ENCODE peak calls at places on chromosomes 5 and 9, in five cellular contexts. One of them, this sample, is unnamed.

GRCh38 chr5:135194573-135195266 is 160.7 kb upstream of the PITX1 start:
- DNase-seq in foreskin fibroblast: no peak
- DNase-seq in activated CD8-positive, alpha-beta memory T cell treated with anti-CD3 and anti-CD28 coated beads for 24 hours: peak
- DNase-seq in RCC 7860: no peak
- DNase-seq in heart right ventricle: no peak
- DNase-seq in this sample: no peak

GRCh38 chr9:116232425-116233159 is 79.0 kb downstream of the PAPPA start:
- DNase-seq in foreskin fibroblast: no peak
- DNase-seq in activated CD8-positive, alpha-beta memory T cell treated with anti-CD3 and anti-CD28 coated beads for 24 hours: no peak
- DNase-seq in RCC 7860: peak
- DNase-seq in heart right ventricle: no peak
- DNase-seq in this sample: no peak

GRCh38 chr9:135639196-135639595 is at the start of gene GLT6D1:
- DNase-seq in foreskin fibroblast: no peak
- DNase-seq in activated CD8-positive, alpha-beta memory T cell treated with anti-CD3 and anti-CD28 coated beads for 24 hours: no peak
- DNase-seq in RCC 7860: no peak
- DNase-seq in heart right ventricle: no peak
- DNase-seq in this sample: peak

GRCh38 chr5:123545506-123545905 is 33.5 kb downstream of the CSNK1G3 start:
- DNase-seq in foreskin fibroblast: no peak
- DNase-seq in activated CD8-positive, alpha-beta memory T cell treated with anti-CD3 and anti-CD28 coated beads for 24 hours: no peak
- DNase-seq in RCC 7860: no peak
- DNase-seq in heart right ventricle: no peak
- DNase-seq in this sample: no peak

GRCh38 chr9:107337676-107338590 is 54.9 kb downstream of the RAD23B start:
- DNase-seq in foreskin fibroblast: peak
- DNase-seq in activated CD8-positive, alpha-beta memory T cell treated with anti-CD3 and anti-CD28 coated beads for 24 hours: no peak
- DNase-seq in RCC 7860: no peak
- DNase-seq in heart right ventricle: no peak
- DNase-seq in this sample: peak

GRCh38 chr5:74116266-74116665 is 490.3 kb downstream of the ARHGEF28 start:
- DNase-seq in foreskin fibroblast: no peak
- DNase-seq in activated CD8-positive, alpha-beta memory T cell treated with anti-CD3 and anti-CD28 coated beads for 24 hours: no peak
- DNase-seq in RCC 7860: no peak
- DNase-seq in heart right ventricle: no peak
- DNase-seq in this sample: no peak

GRCh38 chr5:176873541-176874172 is 25.5 kb downstream of the HK3 start:
- DNase-seq in foreskin fibroblast: no peak
- DNase-seq in activated CD8-positive, alpha-beta memory T cell treated with anti-CD3 and anti-CD28 coated beads for 24 hours: no peak
- DNase-seq in RCC 7860: no peak
- DNase-seq in heart right ventricle: no peak
- DNase-seq in this sample: no peak

GRCh38 chr9:1747568-1747967 is 267.6 kb upstream of the SMARCA2 start:
- DNase-seq in foreskin fibroblast: no peak
- DNase-seq in activated CD8-positive, alpha-beta memory T cell treated with anti-CD3 and anti-CD28 coated beads for 24 hours: no peak
- DNase-seq in RCC 7860: no peak
- DNase-seq in heart right ventricle: no peak
- DNase-seq in this sample: no peak

GRCh38 chr5:141637266-141637692 is 482 bp downstream of the RELL2 start:
- DNase-seq in foreskin fibroblast: no peak
- DNase-seq in activated CD8-positive, alpha-beta memory T cell treated with anti-CD3 and anti-CD28 coated beads for 24 hours: peak
- DNase-seq in RCC 7860: no peak
- DNase-seq in heart right ventricle: no peak
- DNase-seq in this sample: no peak

GRCh38 chr5:102811962-102812361 is 56.9 kb downstream of the PAM start:
- DNase-seq in foreskin fibroblast: peak
- DNase-seq in activated CD8-positive, alpha-beta memory T cell treated with anti-CD3 and anti-CD28 coated beads for 24 hours: no peak
- DNase-seq in RCC 7860: peak
- DNase-seq in heart right ventricle: no peak
- DNase-seq in this sample: no peak

GRCh38 chr5:35319231-35320002 is 89.1 kb upstream of the PRLR start:
- DNase-seq in foreskin fibroblast: no peak
- DNase-seq in activated CD8-positive, alpha-beta memory T cell treated with anti-CD3 and anti-CD28 coated beads for 24 hours: peak
- DNase-seq in RCC 7860: peak
- DNase-seq in heart right ventricle: peak
- DNase-seq in this sample: no peak

GRCh38 chr9:24793711-24794110 is 248.0 kb upstream of the IZUMO3 start:
- DNase-seq in foreskin fibroblast: no peak
- DNase-seq in activated CD8-positive, alpha-beta memory T cell treated with anti-CD3 and anti-CD28 coated beads for 24 hours: no peak
- DNase-seq in RCC 7860: no peak
- DNase-seq in heart right ventricle: no peak
- DNase-seq in this sample: no peak

GRCh38 chr9:72039532-72039931 is 20.9 kb downstream of the C9orf57 start:
- DNase-seq in foreskin fibroblast: no peak
- DNase-seq in activated CD8-positive, alpha-beta memory T cell treated with anti-CD3 and anti-CD28 coated beads for 24 hours: no peak
- DNase-seq in RCC 7860: no peak
- DNase-seq in heart right ventricle: no peak
- DNase-seq in this sample: no peak

GRCh38 chr9:112360047-112360804 is 19.7 kb upstream of the HSDL2 start:
- DNase-seq in foreskin fibroblast: peak
- DNase-seq in activated CD8-positive, alpha-beta memory T cell treated with anti-CD3 and anti-CD28 coated beads for 24 hours: no peak
- DNase-seq in RCC 7860: peak
- DNase-seq in heart right ventricle: no peak
- DNase-seq in this sample: no peak

GRCh38 chr9:91177661-91178280 is 183.9 kb downstream of the AUH start:
- DNase-seq in foreskin fibroblast: no peak
- DNase-seq in activated CD8-positive, alpha-beta memory T cell treated with anti-CD3 and anti-CD28 coated beads for 24 hours: peak
- DNase-seq in RCC 7860: no peak
- DNase-seq in heart right ventricle: no peak
- DNase-seq in this sample: peak

GRCh38 chr5:68046445-68046844 is 169.1 kb upstream of the PIK3R1 start:
- DNase-seq in foreskin fibroblast: peak
- DNase-seq in activated CD8-positive, alpha-beta memory T cell treated with anti-CD3 and anti-CD28 coated beads for 24 hours: no peak
- DNase-seq in RCC 7860: peak
- DNase-seq in heart right ventricle: no peak
- DNase-seq in this sample: no peak

GRCh38 chr5:41416336-41416735 is 94.1 kb downstream of the PLCXD3 start:
- DNase-seq in foreskin fibroblast: no peak
- DNase-seq in activated CD8-positive, alpha-beta memory T cell treated with anti-CD3 and anti-CD28 coated beads for 24 hours: no peak
- DNase-seq in RCC 7860: no peak
- DNase-seq in heart right ventricle: no peak
- DNase-seq in this sample: no peak

GRCh38 chr5:132268698-132269551 is 11.4 kb downstream of the PDLIM4 start:
- DNase-seq in foreskin fibroblast: peak
- DNase-seq in activated CD8-positive, alpha-beta memory T cell treated with anti-CD3 and anti-CD28 coated beads for 24 hours: peak
- DNase-seq in RCC 7860: peak
- DNase-seq in heart right ventricle: peak
- DNase-seq in this sample: peak

GRCh38 chr5:65482727-65483473 is 1.2 kb upstream of the ADAMTS6 start:
- DNase-seq in foreskin fibroblast: peak
- DNase-seq in activated CD8-positive, alpha-beta memory T cell treated with anti-CD3 and anti-CD28 coated beads for 24 hours: no peak
- DNase-seq in RCC 7860: peak
- DNase-seq in heart right ventricle: peak
- DNase-seq in this sample: no peak

GRCh38 chr5:4627887-4628286 is 512.2 kb upstream of the ADAMTS16 start:
- DNase-seq in foreskin fibroblast: no peak
- DNase-seq in activated CD8-positive, alpha-beta memory T cell treated with anti-CD3 and anti-CD28 coated beads for 24 hours: no peak
- DNase-seq in RCC 7860: no peak
- DNase-seq in heart right ventricle: no peak
- DNase-seq in this sample: no peak

GRCh38 chr5:134184155-134185135 is 7.7 kb upstream of the SKP1 start:
- DNase-seq in foreskin fibroblast: peak
- DNase-seq in activated CD8-positive, alpha-beta memory T cell treated with anti-CD3 and anti-CD28 coated beads for 24 hours: peak
- DNase-seq in RCC 7860: peak
- DNase-seq in heart right ventricle: peak
- DNase-seq in this sample: peak

GRCh38 chr9:130239741-130240241 is 25.8 kb upstream of the HMCN2 start:
- DNase-seq in foreskin fibroblast: peak
- DNase-seq in activated CD8-positive, alpha-beta memory T cell treated with anti-CD3 and anti-CD28 coated beads for 24 hours: peak
- DNase-seq in RCC 7860: peak
- DNase-seq in heart right ventricle: no peak
- DNase-seq in this sample: no peak

GRCh38 chr5:16894236-16895057 is 41.6 kb downstream of the MYO10 start:
- DNase-seq in foreskin fibroblast: peak
- DNase-seq in activated CD8-positive, alpha-beta memory T cell treated with anti-CD3 and anti-CD28 coated beads for 24 hours: no peak
- DNase-seq in RCC 7860: peak
- DNase-seq in heart right ventricle: no peak
- DNase-seq in this sample: no peak

GRCh38 chr5:11483630-11484029 is 420.6 kb downstream of the CTNND2 start:
- DNase-seq in foreskin fibroblast: no peak
- DNase-seq in activated CD8-positive, alpha-beta memory T cell treated with anti-CD3 and anti-CD28 coated beads for 24 hours: no peak
- DNase-seq in RCC 7860: no peak
- DNase-seq in heart right ventricle: no peak
- DNase-seq in this sample: no peak

GRCh38 chr9:124242331-124243194 is 15.2 kb upstream of the NEK6 start:
- DNase-seq in foreskin fibroblast: no peak
- DNase-seq in activated CD8-positive, alpha-beta memory T cell treated with anti-CD3 and anti-CD28 coated beads for 24 hours: no peak
- DNase-seq in RCC 7860: no peak
- DNase-seq in heart right ventricle: peak
- DNase-seq in this sample: no peak

GRCh38 chr5:142888469-142889085 is 118.4 kb downstream of the ARHGAP26 start:
- DNase-seq in foreskin fibroblast: peak
- DNase-seq in activated CD8-positive, alpha-beta memory T cell treated with anti-CD3 and anti-CD28 coated beads for 24 hours: no peak
- DNase-seq in RCC 7860: peak
- DNase-seq in heart right ventricle: peak
- DNase-seq in this sample: no peak

GRCh38 chr9:111843971-111844370 is 49.2 kb upstream of the SHOC1 start:
- DNase-seq in foreskin fibroblast: no peak
- DNase-seq in activated CD8-positive, alpha-beta memory T cell treated with anti-CD3 and anti-CD28 coated beads for 24 hours: no peak
- DNase-seq in RCC 7860: no peak
- DNase-seq in heart right ventricle: no peak
- DNase-seq in this sample: no peak

GRCh38 chr9:125861405-125862063 is 114.4 kb downstream of the PBX3 start:
- DNase-seq in foreskin fibroblast: no peak
- DNase-seq in activated CD8-positive, alpha-beta memory T cell treated with anti-CD3 and anti-CD28 coated beads for 24 hours: no peak
- DNase-seq in RCC 7860: no peak
- DNase-seq in heart right ventricle: no peak
- DNase-seq in this sample: no peak

GRCh38 chr5:156420665-156421064 is 93.7 kb downstream of the SGCD start:
- DNase-seq in foreskin fibroblast: no peak
- DNase-seq in activated CD8-positive, alpha-beta memory T cell treated with anti-CD3 and anti-CD28 coated beads for 24 hours: no peak
- DNase-seq in RCC 7860: no peak
- DNase-seq in heart right ventricle: no peak
- DNase-seq in this sample: no peak

GRCh38 chr9:95425910-95426551 is 90.7 kb downstream of the PTCH1 start:
- DNase-seq in foreskin fibroblast: no peak
- DNase-seq in activated CD8-positive, alpha-beta memory T cell treated with anti-CD3 and anti-CD28 coated beads for 24 hours: peak
- DNase-seq in RCC 7860: peak
- DNase-seq in heart right ventricle: no peak
- DNase-seq in this sample: no peak

GRCh38 chr9:129637102-129637501 is 4.8 kb downstream of the ASB6 start:
- DNase-seq in foreskin fibroblast: no peak
- DNase-seq in activated CD8-positive, alpha-beta memory T cell treated with anti-CD3 and anti-CD28 coated beads for 24 hours: no peak
- DNase-seq in RCC 7860: no peak
- DNase-seq in heart right ventricle: no peak
- DNase-seq in this sample: no peak

GRCh38 chr5:158701406-158702177 is 398.1 kb downstream of the EBF1 start:
- DNase-seq in foreskin fibroblast: peak
- DNase-seq in activated CD8-positive, alpha-beta memory T cell treated with anti-CD3 and anti-CD28 coated beads for 24 hours: no peak
- DNase-seq in RCC 7860: peak
- DNase-seq in heart right ventricle: no peak
- DNase-seq in this sample: no peak

GRCh38 chr5:73996181-73996770 is 370.3 kb downstream of the ARHGEF28 start:
- DNase-seq in foreskin fibroblast: no peak
- DNase-seq in activated CD8-positive, alpha-beta memory T cell treated with anti-CD3 and anti-CD28 coated beads for 24 hours: no peak
- DNase-seq in RCC 7860: no peak
- DNase-seq in heart right ventricle: no peak
- DNase-seq in this sample: no peak

GRCh38 chr9:87674565-87675299 is 51.2 kb upstream of the CTSL start:
- DNase-seq in foreskin fibroblast: no peak
- DNase-seq in activated CD8-positive, alpha-beta memory T cell treated with anti-CD3 and anti-CD28 coated beads for 24 hours: peak
- DNase-seq in RCC 7860: no peak
- DNase-seq in heart right ventricle: no peak
- DNase-seq in this sample: no peak

GRCh38 chr9:89349607-89350006 is 31.3 kb downstream of the SECISBP2 start:
- DNase-seq in foreskin fibroblast: no peak
- DNase-seq in activated CD8-positive, alpha-beta memory T cell treated with anti-CD3 and anti-CD28 coated beads for 24 hours: no peak
- DNase-seq in RCC 7860: no peak
- DNase-seq in heart right ventricle: no peak
- DNase-seq in this sample: peak

GRCh38 chr5:55140908-55141665 is 18.9 kb upstream of the GPX8 start:
- DNase-seq in foreskin fibroblast: no peak
- DNase-seq in activated CD8-positive, alpha-beta memory T cell treated with anti-CD3 and anti-CD28 coated beads for 24 hours: no peak
- DNase-seq in RCC 7860: no peak
- DNase-seq in heart right ventricle: no peak
- DNase-seq in this sample: no peak

GRCh38 chr5:124655211-124655880 is 91.1 kb downstream of the ZNF608 start:
- DNase-seq in foreskin fibroblast: peak
- DNase-seq in activated CD8-positive, alpha-beta memory T cell treated with anti-CD3 and anti-CD28 coated beads for 24 hours: no peak
- DNase-seq in RCC 7860: peak
- DNase-seq in heart right ventricle: no peak
- DNase-seq in this sample: no peak